ENCODE peak calls at places on chromosome 18, in ten cellular contexts. P is coronary artery; V is LNCaP clone FGC; N is activated CD4-positive, alpha-beta T cell treated with anti-CD3 and anti-CD28 coated beads for 24 hours; H is NB4; B is frontal cortex; D is breast epithelium; U is AG10803; T is caudate nucleus; A is iris pigment epithelial cell. M is an unnamed sample.

GRCh38 chr18:31513189-31513907 is 15.4 kb downstream of the DSG2 start:
- DNase-seq in P (no peak), V (no peak), N (no peak), H (no peak), B (no peak), D (no peak), U (peak), T (no peak), A (peak), M (no peak)

GRCh38 chr18:25518716-25519053 is 166.7 kb upstream of the ZNF521 start:
- DNase-seq in P (no peak), V (no peak), N (no peak), H (peak), B (no peak), D (no peak), U (no peak), T (no peak), A (no peak), M (no peak)

GRCh38 chr18:58042826-58043362 is 1.1 kb upstream of the NEDD4L start:
- DNase-seq in P (no peak), V (no peak), N (no peak), H (peak), B (no peak), D (no peak), U (no peak), T (no peak), A (no peak), M (no peak)

GRCh38 chr18:750456-750855 is 38.0 kb upstream of the ENOSF1 start:
- DNase-seq in P (no peak), V (no peak), N (no peak), H (no peak), B (no peak), D (no peak), U (no peak), T (no peak), A (no peak), M (no peak)

GRCh38 chr18:5556317-5556974 is 12.6 kb upstream of the EPB41L3 start:
- DNase-seq in P (no peak), V (no peak), N (no peak), H (no peak), B (no peak), D (no peak), U (peak), T (peak), A (peak), M (peak)

GRCh38 chr18:79521806-79522205 is 126.1 kb downstream of the NFATC1 start:
- DNase-seq in P (peak), V (no peak), N (no peak), H (no peak), B (no peak), D (peak), U (no peak), T (no peak), A (no peak), M (no peak)

GRCh38 chr18:48292787-48293409 is 116.3 kb downstream of the ZBTB7C start:
- DNase-seq in P (no peak), V (no peak), N (no peak), H (peak), B (no peak), D (no peak), U (no peak), T (no peak), A (no peak), M (no peak)

GRCh38 chr18:79496978-79497637 is 101.4 kb downstream of the NFATC1 start:
- DNase-seq in P (no peak), V (peak), N (no peak), H (no peak), B (peak), D (no peak), U (peak), T (peak), A (peak), M (no peak)

GRCh38 chr18:6650063-6650462 is 79.5 kb upstream of the ARHGAP28 start:
- DNase-seq in P (no peak), V (peak), N (no peak), H (no peak), B (no peak), D (no peak), U (no peak), T (no peak), A (no peak), M (no peak)

GRCh38 chr18:57141208-57142129 is 5.4 kb upstream of the BOD1L2 start:
- DNase-seq in P (no peak), V (no peak), N (no peak), H (no peak), B (no peak), D (no peak), U (no peak), T (no peak), A (no peak), M (no peak)

GRCh38 chr18:471701-472100 is 28.8 kb downstream of the COLEC12 start:
- DNase-seq in P (no peak), V (no peak), N (no peak), H (peak), B (no peak), D (no peak), U (peak), T (no peak), A (peak), M (peak)

GRCh38 chr18:12694032-12694431 is 8.5 kb downstream of the CEP76 start:
- DNase-seq in P (no peak), V (no peak), N (no peak), H (no peak), B (no peak), D (no peak), U (no peak), T (no peak), A (no peak), M (peak)

GRCh38 chr18:79936641-79937040 is 14.8 kb downstream of the SLC66A2 start:
- DNase-seq in P (peak), V (no peak), N (no peak), H (no peak), B (no peak), D (peak), U (no peak), T (no peak), A (no peak), M (no peak)

GRCh38 chr18:37391698-37392548 is 173.7 kb downstream of the CELF4 start:
- DNase-seq in P (no peak), V (no peak), N (no peak), H (no peak), B (no peak), D (no peak), U (no peak), T (peak), A (no peak), M (no peak)

GRCh38 chr18:21105936-21106335 is 5.7 kb downstream of the ROCK1 start:
- DNase-seq in P (no peak), V (no peak), N (no peak), H (no peak), B (no peak), D (no peak), U (no peak), T (no peak), A (no peak), M (no peak)

GRCh38 chr18:56709463-56709862 is 58.3 kb downstream of the WDR7 start:
- DNase-seq in P (no peak), V (no peak), N (no peak), H (peak), B (no peak), D (no peak), U (peak), T (peak), A (peak), M (peak)

GRCh38 chr18:74796928-74797576 is 199.4 kb downstream of the ZNF407 start:
- DNase-seq in P (no peak), V (no peak), N (no peak), H (no peak), B (no peak), D (no peak), U (peak), T (peak), A (peak), M (peak)

GRCh38 chr18:45402485-45403056 is 212.7 kb upstream of the SLC14A2 start:
- DNase-seq in P (no peak), V (no peak), N (no peak), H (no peak), B (no peak), D (no peak), U (peak), T (peak), A (peak), M (peak)

GRCh38 chr18:50518787-50519520 is 40.9 kb upstream of the MAPK4 start:
- DNase-seq in P (no peak), V (no peak), N (no peak), H (no peak), B (no peak), D (no peak), U (no peak), T (no peak), A (peak), M (no peak)

GRCh38 chr18:44548291-44549221 is 132.1 kb upstream of the SETBP1 start:
- DNase-seq in P (no peak), V (no peak), N (no peak), H (no peak), B (no peak), D (no peak), U (peak), T (no peak), A (no peak), M (peak)

GRCh38 chr18:59305295-59305694 is 13.2 kb downstream of the CPLX4 start:
- DNase-seq in P (no peak), V (no peak), N (no peak), H (no peak), B (no peak), D (no peak), U (no peak), T (no peak), A (no peak), M (no peak)

GRCh38 chr18:64100136-64100922 is 48.6 kb downstream of the LINC00305 start:
- DNase-seq in P (no peak), V (no peak), N (no peak), H (no peak), B (no peak), D (no peak), U (no peak), T (peak), A (no peak), M (no peak)

GRCh38 chr18:39389800-39390379 is 1824.3 kb upstream of the CELF4 start:
- DNase-seq in P (no peak), V (no peak), N (no peak), H (no peak), B (no peak), D (no peak), U (no peak), T (no peak), A (peak), M (no peak)

GRCh38 chr18:44852818-44853217 is 172.1 kb downstream of the SETBP1 start:
- DNase-seq in P (no peak), V (no peak), N (no peak), H (no peak), B (no peak), D (no peak), U (peak), T (no peak), A (no peak), M (no peak)

GRCh38 chr18:58117685-58118403 is 73.8 kb downstream of the NEDD4L start:
- DNase-seq in P (no peak), V (no peak), N (no peak), H (peak), B (no peak), D (no peak), U (peak), T (no peak), A (peak), M (peak)

GRCh38 chr18:79200546-79201268 is 131.5 kb downstream of the ATP9B start:
- DNase-seq in P (peak), V (no peak), N (peak), H (peak), B (no peak), D (no peak), U (peak), T (peak), A (peak), M (no peak)

GRCh38 chr18:58997811-58998337 is 133.2 kb downstream of the ZNF532 start:
- DNase-seq in P (no peak), V (no peak), N (no peak), H (no peak), B (no peak), D (no peak), U (peak), T (no peak), A (peak), M (peak)

GRCh38 chr18:34802938-34803337 is 92.8 kb downstream of the DTNA start:
- DNase-seq in P (no peak), V (no peak), N (no peak), H (no peak), B (no peak), D (no peak), U (peak), T (no peak), A (no peak), M (peak)

GRCh38 chr18:48680871-48681270 is 142.0 kb downstream of the CTIF start:
- DNase-seq in P (peak), V (no peak), N (no peak), H (no peak), B (no peak), D (no peak), U (no peak), T (peak), A (no peak), M (no peak)

GRCh38 chr18:77865853-77866252 is 616.2 kb downstream of the GALR1 start:
- DNase-seq in P (no peak), V (no peak), N (no peak), H (no peak), B (no peak), D (no peak), U (no peak), T (no peak), A (no peak), M (no peak)

GRCh38 chr18:48529796-48530195 is 9.0 kb upstream of the CTIF start:
- DNase-seq in P (no peak), V (no peak), N (no peak), H (no peak), B (no peak), D (no peak), U (peak), T (no peak), A (peak), M (peak)

GRCh38 chr18:58367425-58368140 is 261.3 kb downstream of the ALPK2 start:
- DNase-seq in P (no peak), V (no peak), N (no peak), H (no peak), B (no peak), D (no peak), U (no peak), T (no peak), A (no peak), M (no peak)

GRCh38 chr18:74797577-74798151 is 200.0 kb downstream of the ZNF407 start:
- DNase-seq in P (no peak), V (no peak), N (no peak), H (no peak), B (no peak), D (no peak), U (no peak), T (no peak), A (peak), M (no peak)

GRCh38 chr18:60277855-60278480 is 94.6 kb downstream of the MC4R start:
- DNase-seq in P (no peak), V (no peak), N (no peak), H (no peak), B (no peak), D (no peak), U (peak), T (no peak), A (peak), M (no peak)